ENCODE peak calls at places on chromosomes 12 and 14, in four cellular contexts. B is non-pigmented ciliary epithelial cell; R is SK-MEL-5; H is effector memory CD8-positive, alpha-beta T cell. L is an unnamed sample.

GRCh38 chr12:117790198-117790597 is 178.6 kb downstream of the KSR2 start:
- DNase-seq in B (no peak), R (no peak), H (no peak), L (no peak)

GRCh38 chr14:50675597-50675996 is 7.5 kb upstream of the SAV1 start:
- DNase-seq in B (no peak), R (no peak), H (no peak), L (no peak)

GRCh38 chr12:11729008-11729407 is 79.5 kb downstream of the ETV6 start:
- DNase-seq in B (no peak), R (no peak), H (no peak), L (peak)

GRCh38 chr14:24329736-24330135 is 5.1 kb downstream of the ADCY4 start:
- DNase-seq in B (no peak), R (no peak), H (peak), L (peak)

GRCh38 chr12:25130741-25131188 is 64.2 kb downstream of the DNAI7 start:
- DNase-seq in B (no peak), R (peak), H (no peak), L (no peak)

GRCh38 chr12:68930178-68930577 is 2.8 kb downstream of the CPM start:
- DNase-seq in B (no peak), R (no peak), H (no peak), L (no peak)

GRCh38 chr14:76698631-76699030 is 62.6 kb upstream of the VASH1 start:
- DNase-seq in B (no peak), R (no peak), H (no peak), L (no peak)

GRCh38 chr12:99053599-99054362 is 408.7 kb downstream of the APAF1 start:
- DNase-seq in B (no peak), R (no peak), H (no peak), L (no peak)

GRCh38 chr12:124515981-124516380 is 51.4 kb downstream of the NCOR2 start:
- DNase-seq in B (no peak), R (no peak), H (no peak), L (no peak)

GRCh38 chr14:37594238-37594915 is 672 bp downstream of the FOXA1 start:
- DNase-seq in B (peak), R (peak), H (no peak), L (peak)

GRCh38 chr14:56087824-56088571 is 30.2 kb upstream of the PELI2 start:
- DNase-seq in B (no peak), R (no peak), H (no peak), L (no peak)

L was measured in transverse colon.